ENCODE peak calls at places on chromosome 22, in four cellular contexts. D is GM12878, T is HepG2, U is K562. Y is an unnamed sample.

GRCh38 chr22:46587492-46588278 is 32.5 kb upstream of the GRAMD4 start:
- DNase-seq in D (peak), T (no peak), U (no peak), Y (no peak)

GRCh38 chr22:46061431-46062231 is 84.7 kb upstream of the WNT7B start:
- DNase-seq in D (no peak), T (peak), U (no peak), Y (no peak)

GRCh38 chr22:21697866-21698265 is 32.1 kb downstream of the PPIL2 start:
- DNase-seq in D (no peak), T (no peak), U (no peak), Y (no peak)

GRCh38 chr22:29886601-29887000 is 3.6 kb downstream of the MTMR3 start:
- DNase-seq in D (no peak), T (no peak), U (no peak), Y (no peak)

GRCh38 chr22:20948450-20948849 is 18.6 kb upstream of the AIFM3 start:
- DNase-seq in D (no peak), T (no peak), U (no peak), Y (no peak)

GRCh38 chr22:46854125-46854870 is 91.8 kb downstream of the TBC1D22A start:
- DNase-seq in D (no peak), T (no peak), U (peak), Y (no peak)

GRCh38 chr22:17569971-17570511 is 6.7 kb downstream of the SLC25A18 start:
- DNase-seq in D (no peak), T (no peak), U (no peak), Y (no peak)

GRCh38 chr22:29369460-29369859 is 18.9 kb downstream of the AP1B1 start:
- DNase-seq in D (no peak), T (no peak), U (no peak), Y (peak)

GRCh38 chr22:22109693-22110466 is 127.3 kb upstream of the TOP3B start:
- DNase-seq in D (no peak), T (no peak), U (peak), Y (no peak)

GRCh38 chr22:36010913-36011312 is 17.7 kb downstream of the RBFOX2 start:
- DNase-seq in D (no peak), T (no peak), U (no peak), Y (no peak)

GRCh38 chr22:46619240-46619829 is 851 bp upstream of the GRAMD4 start:
- DNase-seq in D (no peak), T (no peak), U (no peak), Y (no peak)

GRCh38 chr22:18067548-18068341 is 10.0 kb upstream of the PEX26 start:
- DNase-seq in D (no peak), T (no peak), U (no peak), Y (no peak)

GRCh38 chr22:23237201-23237798 is 57.0 kb downstream of the BCR start:
- DNase-seq in D (no peak), T (no peak), U (peak), Y (no peak)

GRCh38 chr22:26168199-26168915 is 905 bp upstream of the SEZ6L start:
- DNase-seq in D (no peak), T (no peak), U (no peak), Y (no peak)

GRCh38 chr22:28570697-28571373 is 108.8 kb downstream of the TTC28 start:
- DNase-seq in D (no peak), T (no peak), U (no peak), Y (no peak)

GRCh38 chr22:42930810-42931420 is 73.8 kb upstream of the ARFGAP3 start:
- DNase-seq in D (no peak), T (peak), U (no peak), Y (no peak)

GRCh38 chr22:36853407-36854099 is 7.3 kb upstream of the NCF4 start:
- DNase-seq in D (no peak), T (peak), U (peak), Y (peak)

GRCh38 chr22:20239063-20239950 is 28.8 kb downstream of the RTN4R start:
- DNase-seq in D (no peak), T (no peak), U (peak), Y (no peak)

GRCh38 chr22:45462034-45462655 is 40.5 kb upstream of the FBLN1 start:
- DNase-seq in D (no peak), T (peak), U (peak), Y (peak)

GRCh38 chr22:20027966-20028854 is 7.3 kb downstream of the TANGO2 start:
- DNase-seq in D (no peak), T (no peak), U (no peak), Y (no peak)

GRCh38 chr22:36764641-36765040 is 11.3 kb downstream of the IFT27 start:
- DNase-seq in D (no peak), T (no peak), U (no peak), Y (no peak)

GRCh38 chr22:24521791-24522245 is 26.7 kb downstream of the UPB1 start:
- DNase-seq in D (no peak), T (peak), U (no peak), Y (peak)

GRCh38 chr22:48301908-48302307 is 1525.8 kb downstream of the BRD1 start:
- DNase-seq in D (no peak), T (no peak), U (no peak), Y (no peak)
- TF ChIP-seq BHLHE40 in D (no peak), T (no peak), U (no peak), Y (no peak)

GRCh38 chr22:50529416-50530279 is at the start of gene TYMP:
- DNase-seq in D (no peak), T (peak), U (no peak), Y (no peak)
- TF ChIP-seq TARDBP in D (no peak), T (no peak), U (no peak), Y (no peak)

GRCh38 chr22:38036392-38037062 is 20.7 kb upstream of the PICK1 start:
- DNase-seq in D (no peak), T (no peak), U (no peak), Y (no peak)

GRCh38 chr22:38041760-38042584 is 15.2 kb upstream of the PICK1 start:
- DNase-seq in D (no peak), T (no peak), U (no peak), Y (no peak)

GRCh38 chr22:38040953-38041759 is 16.0 kb upstream of the PICK1 start:
- DNase-seq in D (no peak), T (no peak), U (no peak), Y (no peak)

GRCh38 chr22:38038426-38038825 is 18.8 kb upstream of the PICK1 start:
- DNase-seq in D (no peak), T (no peak), U (no peak), Y (no peak)

DNA sequence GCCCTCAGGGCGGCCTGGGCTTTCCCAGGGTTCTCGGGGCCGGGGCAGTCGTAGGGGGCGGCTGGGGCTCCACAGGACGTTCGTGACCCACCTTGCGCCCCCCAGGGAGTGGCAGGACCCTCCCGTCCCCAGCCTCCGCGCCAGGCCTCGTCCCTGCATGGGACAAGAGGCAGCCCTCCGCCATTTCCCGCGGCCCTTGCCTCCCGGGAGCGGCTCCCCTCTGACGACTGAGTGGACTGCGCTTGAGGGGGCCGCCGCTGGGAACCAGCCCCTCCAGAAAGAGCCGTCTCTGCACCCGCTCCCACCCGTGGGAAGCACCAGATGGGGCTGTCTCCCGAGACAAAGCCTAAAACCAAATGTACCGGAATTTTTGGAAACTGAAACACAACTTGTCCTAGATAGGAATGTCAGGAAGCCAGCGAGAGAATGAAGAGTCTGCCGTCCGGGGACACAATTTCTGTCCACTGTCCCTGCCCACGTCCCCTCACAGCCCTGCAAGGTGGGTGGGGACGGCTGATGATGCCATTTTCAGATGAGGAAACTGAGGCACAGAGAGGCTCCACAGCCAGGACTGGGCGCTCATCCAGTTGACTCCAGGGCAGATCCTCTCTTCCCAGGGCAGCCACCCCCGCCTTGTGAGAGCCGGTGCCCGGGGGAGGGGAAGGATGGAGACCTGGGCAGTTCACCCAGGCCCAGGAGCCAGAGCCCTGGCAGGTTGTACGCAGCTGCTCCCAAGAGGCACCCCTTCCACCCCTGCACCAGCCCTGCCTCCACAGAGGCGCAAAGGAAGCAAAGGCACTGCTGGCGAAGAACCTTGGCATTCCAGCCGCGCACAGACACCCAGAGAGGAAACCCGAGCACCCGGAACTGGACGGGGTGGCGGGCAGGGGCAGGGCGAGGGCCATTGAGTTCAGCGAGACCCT is 18.1 kb upstream of the PICK1 start:
- DNase-seq in D (no peak), T (no peak), U (no peak), Y (no peak)
- TF ChIP-seq BHLHE40 in D (no peak), T (no peak), U (no peak), Y (no peak)

DNA sequence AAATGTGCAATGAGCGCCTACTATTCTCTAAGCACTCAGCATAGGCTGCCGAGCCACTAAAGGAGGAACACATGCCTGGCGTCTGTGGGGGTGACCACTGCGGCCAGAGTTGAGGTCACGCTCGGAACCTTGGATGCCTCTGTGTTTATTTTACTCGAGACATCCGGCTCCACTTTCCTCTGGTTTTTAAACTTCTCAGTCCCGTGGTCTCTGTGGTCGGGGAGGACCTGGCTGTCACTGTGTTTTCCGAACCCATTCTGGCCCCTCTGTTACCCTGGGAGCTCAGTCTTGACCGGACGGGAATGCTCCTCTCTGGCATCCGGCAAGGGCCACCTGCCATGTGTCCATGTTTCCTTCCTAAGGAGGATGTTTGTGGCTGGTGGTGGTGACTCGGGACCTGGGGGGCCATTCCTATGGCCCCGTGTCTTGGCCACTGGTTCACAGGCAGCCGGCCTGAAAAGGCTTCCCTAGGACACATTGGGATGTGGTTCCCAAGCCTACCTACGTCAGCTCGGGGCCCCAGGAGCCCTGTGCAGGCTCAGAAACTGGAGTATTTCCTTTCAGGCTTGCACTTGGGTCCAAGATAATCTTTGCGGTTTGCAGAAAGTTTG is 46.7 kb upstream of the PARVG start:
- DNase-seq in D (no peak), T (no peak), U (no peak), Y (no peak)
- TF ChIP-seq TARDBP in D (no peak), T (no peak), U (no peak), Y (no peak)

GRCh38 chr22:41880653-41881052 is 34.2 kb downstream of the SHISA8 start:
- DNase-seq in D (no peak), T (no peak), U (no peak), Y (no peak)
- TF ChIP-seq BHLHE40 in D (no peak), T (no peak), U (no peak), Y (no peak)

GRCh38 chr22:49883294-49883640 is 29.6 kb downstream of the ZBED4 start:
- DNase-seq in D (no peak), T (no peak), U (no peak), Y (no peak)
- TF ChIP-seq TARDBP in D (no peak), T (no peak), U (no peak), Y (no peak)